ENCODE peak calls at places on chromosomes 2 and 18, in four cellular contexts. E, G, I and T are unnamed samples.

GRCh38 chr18:77131652-77132368 is 773 bp downstream of the MBP start:
- DNase-seq in G (peak; percentile 56), E (peak; percentile 80), I (peak; percentile 39), T (no peak)

GRCh38 chr18:47997338-47997780 is 66.9 kb upstream of the SMAD2 start:
- DNase-seq in E (peak; percentile 76), I (peak; percentile 85), G (peak; percentile 66), T (no peak)

GRCh38 chr2:239381709-239382134 is 19.1 kb downstream of the HDAC4 start:
- DNase-seq in G (no peak), E (peak; percentile 66), I (peak; percentile 36), T (no peak)

GRCh38 chr18:24019641-24020331 is 5.2 kb downstream of the TTC39C start:
- DNase-seq in G (no peak), E (peak; percentile 91), I (no peak), T (no peak)

GRCh38 chr2:142140434-142140845 is 9.6 kb upstream of the LRP1B start:
- DNase-seq in G (no peak), E (no peak), I (no peak), T (no peak)

GRCh38 chr2:227610123-227610522 is 4.5 kb downstream of the SCYGR3 start:
- DNase-seq in I (no peak), G (no peak), E (no peak), T (no peak)

GRCh38 chr18:79756826-79757225 is 40.9 kb upstream of the KCNG2 start:
- DNase-seq in G (no peak), I (no peak), E (no peak), T (no peak)

GRCh38 chr2:145032791-145033190 is 512.9 kb upstream of the ZEB2 start:
- DNase-seq in I (no peak), E (no peak), G (no peak), T (no peak)

GRCh38 chr2:98543842-98544241 is 64.5 kb downstream of the COA5 start:
- DNase-seq in G (no peak), I (no peak), E (peak; percentile 49), T (peak; percentile 77)

GRCh38 chr2:113831156-113831555 is 58.7 kb upstream of the ACTR3 start:
- DNase-seq in E (no peak), I (no peak), G (no peak), T (no peak)

GRCh38 chr2:64992218-64992617 is 3.0 kb downstream of the SLC1A4 start:
- DNase-seq in I (no peak), G (no peak), E (no peak), T (no peak)

GRCh38 chr2:33144243-33144642 is 197.5 kb downstream of the LTBP1 start:
- DNase-seq in I (no peak), E (no peak), G (no peak), T (no peak)

GRCh38 chr2:64524604-64525322 is 635 bp downstream of the AFTPH start:
- DNase-seq in I (no peak), G (peak; percentile 69), E (peak; percentile 81), T (peak; percentile 91)

GRCh38 chr2:239660390-239661228 is 259.8 kb upstream of the HDAC4 start:
- DNase-seq in G (no peak), I (no peak), E (no peak), T (peak; percentile 66)

GRCh38 chr18:62715829-62716678 is 713 bp downstream of the PHLPP1 start:
- DNase-seq in G (peak; percentile 78), E (peak; percentile 90), I (peak; percentile 46), T (no peak)

GRCh38 chr2:178392215-178392614 is 58.8 kb downstream of the PRKRA start:
- DNase-seq in E (no peak), I (no peak), G (no peak), T (no peak)

GRCh38 chr2:172672999-172673726 is 62.5 kb upstream of the RAPGEF4 start:
- DNase-seq in E (no peak), I (no peak), G (no peak), T (no peak)

GRCh38 chr2:127670957-127671290 is 4.4 kb downstream of the LIMS2 start:
- DNase-seq in I (no peak), E (no peak), G (no peak), T (no peak)

GRCh38 chr2:149129433-149129832 is 90.9 kb downstream of the LYPD6B start:
- DNase-seq in G (no peak), I (no peak), E (no peak), T (no peak)

GRCh38 chr2:101204400-101205095 is 48.1 kb upstream of the CNOT11 start:
- DNase-seq in G (no peak), E (no peak), I (no peak), T (no peak)